ENCODE peak calls at places on chromosome 11, in nine cellular contexts. One of them, this sample, is unnamed. For H3K4me1, the result is how much of the 10 kb centered on the place peaks cover.

GRCh38 chr11:63687845-63688244 is 6.5 kb downstream of the RTN3 start:
- DNase-seq in OCI-LY7: no peak
- DNase-seq in keratinocyte: no peak
- DNase-seq in astrocyte: no peak
- DNase-seq in SK-N-SH: no peak
- DNase-seq in PC-9: no peak
- DNase-seq in neural progenitor cell: no peak
- DNase-seq in DND-41: no peak
- DNase-seq in MM.1S: no peak
- DNase-seq in this sample: no peak

GRCh38 chr11:65260756-65261590 is 789 bp upstream of the POLA2 start:
- DNase-seq in keratinocyte: no peak
- DNase-seq in astrocyte: no peak
- DNase-seq in MM.1S: peak
- DNase-seq in neural progenitor cell: no peak
- DNase-seq in OCI-LY7: peak
- DNase-seq in SK-N-SH: peak
- DNase-seq in PC-9: no peak
- DNase-seq in DND-41: no peak
- DNase-seq in this sample: no peak

GRCh38 chr11:63610604-63611394 is 3.4 kb downstream of the PLAAT3 start:
- DNase-seq in SK-N-SH: no peak
- DNase-seq in neural progenitor cell: peak
- DNase-seq in MM.1S: no peak
- DNase-seq in keratinocyte: no peak
- DNase-seq in OCI-LY7: no peak
- DNase-seq in astrocyte: peak
- DNase-seq in PC-9: no peak
- DNase-seq in DND-41: no peak
- DNase-seq in this sample: no peak

GRCh38 chr11:69656536-69657455 is 15.8 kb downstream of the CCND1 start:
- DNase-seq in DND-41: no peak
- DNase-seq in SK-N-SH: peak
- DNase-seq in PC-9: no peak
- DNase-seq in neural progenitor cell: no peak
- DNase-seq in astrocyte: no peak
- DNase-seq in OCI-LY7: no peak
- DNase-seq in MM.1S: no peak
- DNase-seq in keratinocyte: no peak
- DNase-seq in this sample: no peak

GRCh38 chr11:9783986-9784385 is 120.1 kb downstream of the SWAP70 start:
- DNase-seq in astrocyte: no peak
- DNase-seq in neural progenitor cell: no peak
- DNase-seq in PC-9: no peak
- DNase-seq in keratinocyte: no peak
- DNase-seq in DND-41: no peak
- DNase-seq in MM.1S: no peak
- DNase-seq in OCI-LY7: no peak
- DNase-seq in SK-N-SH: no peak
- DNase-seq in this sample: no peak

GRCh38 chr11:96328395-96329010 is 14.5 kb downstream of the MAML2 start:
- DNase-seq in MM.1S: no peak
- DNase-seq in keratinocyte: no peak
- DNase-seq in neural progenitor cell: no peak
- DNase-seq in DND-41: no peak
- DNase-seq in PC-9: no peak
- DNase-seq in SK-N-SH: no peak
- DNase-seq in OCI-LY7: no peak
- DNase-seq in astrocyte: no peak
- DNase-seq in this sample: peak

GRCh38 chr11:78926633-78927347 is 352.1 kb upstream of the NARS2 start:
- DNase-seq in OCI-LY7: no peak
- DNase-seq in SK-N-SH: peak
- DNase-seq in MM.1S: no peak
- DNase-seq in DND-41: no peak
- DNase-seq in PC-9: no peak
- DNase-seq in keratinocyte: no peak
- DNase-seq in neural progenitor cell: no peak
- DNase-seq in astrocyte: peak
- DNase-seq in this sample: peak

GRCh38 chr11:18322818-18323570 is 627 bp downstream of the GTF2H1 start:
- DNase-seq in SK-N-SH: no peak
- DNase-seq in astrocyte: peak
- DNase-seq in DND-41: no peak
- DNase-seq in neural progenitor cell: peak
- DNase-seq in OCI-LY7: no peak
- DNase-seq in PC-9: no peak
- DNase-seq in keratinocyte: no peak
- DNase-seq in MM.1S: no peak
- DNase-seq in this sample: no peak

GRCh38 chr11:74693531-74693930 is 37.7 kb downstream of the CHRDL2 start:
- DNase-seq in neural progenitor cell: no peak
- DNase-seq in astrocyte: no peak
- DNase-seq in DND-41: no peak
- DNase-seq in keratinocyte: no peak
- DNase-seq in MM.1S: no peak
- DNase-seq in OCI-LY7: no peak
- DNase-seq in SK-N-SH: no peak
- DNase-seq in PC-9: peak
- DNase-seq in this sample: peak

GRCh38 chr11:19890308-19890707 is 177.7 kb downstream of the NAV2 start:
- DNase-seq in SK-N-SH: no peak
- DNase-seq in astrocyte: peak
- DNase-seq in neural progenitor cell: no peak
- DNase-seq in keratinocyte: no peak
- DNase-seq in OCI-LY7: no peak
- DNase-seq in PC-9: peak
- DNase-seq in DND-41: no peak
- DNase-seq in MM.1S: no peak
- DNase-seq in this sample: peak

GRCh38 chr11:91308069-91308468 is 916.5 kb upstream of the FAT3 start:
- DNase-seq in SK-N-SH: peak
- DNase-seq in MM.1S: no peak
- DNase-seq in keratinocyte: no peak
- DNase-seq in OCI-LY7: no peak
- DNase-seq in DND-41: no peak
- DNase-seq in astrocyte: no peak
- DNase-seq in neural progenitor cell: no peak
- DNase-seq in PC-9: no peak
- DNase-seq in this sample: no peak

GRCh38 chr11:3132831-3133455 is 32.2 kb downstream of the OSBPL5 start:
- DNase-seq in PC-9: no peak
- DNase-seq in OCI-LY7: no peak
- DNase-seq in MM.1S: no peak
- DNase-seq in neural progenitor cell: no peak
- DNase-seq in keratinocyte: no peak
- DNase-seq in astrocyte: no peak
- DNase-seq in DND-41: no peak
- DNase-seq in SK-N-SH: no peak
- DNase-seq in this sample: no peak

GRCh38 chr11:48154162-48154561 is 62.4 kb upstream of the OR4B1 start:
- DNase-seq in astrocyte: peak
- DNase-seq in MM.1S: no peak
- DNase-seq in PC-9: no peak
- DNase-seq in SK-N-SH: no peak
- DNase-seq in neural progenitor cell: no peak
- DNase-seq in keratinocyte: no peak
- DNase-seq in OCI-LY7: no peak
- DNase-seq in DND-41: no peak
- DNase-seq in this sample: peak

GRCh38 chr11:19673924-19674390 is 38.7 kb upstream of the NAV2 start:
- DNase-seq in keratinocyte: no peak
- DNase-seq in MM.1S: no peak
- DNase-seq in OCI-LY7: no peak
- DNase-seq in PC-9: no peak
- DNase-seq in SK-N-SH: no peak
- DNase-seq in astrocyte: peak
- DNase-seq in DND-41: no peak
- DNase-seq in neural progenitor cell: peak
- DNase-seq in this sample: no peak

GRCh38 chr11:29162490-29162889 is 854.3 kb downstream of the KCNA4 start:
- DNase-seq in OCI-LY7: no peak
- DNase-seq in keratinocyte: no peak
- DNase-seq in astrocyte: no peak
- DNase-seq in MM.1S: no peak
- DNase-seq in SK-N-SH: no peak
- DNase-seq in neural progenitor cell: no peak
- DNase-seq in DND-41: no peak
- DNase-seq in PC-9: no peak
- DNase-seq in this sample: no peak

GRCh38 chr11:45025716-45026492 is 75.2 kb upstream of the TP53I11 start:
- DNase-seq in astrocyte: peak
- DNase-seq in DND-41: peak
- DNase-seq in OCI-LY7: peak
- DNase-seq in neural progenitor cell: no peak
- DNase-seq in PC-9: no peak
- DNase-seq in MM.1S: no peak
- DNase-seq in SK-N-SH: peak
- DNase-seq in keratinocyte: no peak
- DNase-seq in this sample: no peak

GRCh38 chr11:133928628-133929059 is 28.1 kb downstream of the IGSF9B start:
- DNase-seq in astrocyte: no peak
- DNase-seq in DND-41: peak
- DNase-seq in OCI-LY7: no peak
- DNase-seq in MM.1S: no peak
- DNase-seq in PC-9: no peak
- DNase-seq in neural progenitor cell: no peak
- DNase-seq in keratinocyte: no peak
- DNase-seq in SK-N-SH: peak
- DNase-seq in this sample: peak

GRCh38 chr11:133927690-133928627 is 28.8 kb downstream of the IGSF9B start:
- DNase-seq in OCI-LY7: peak
- DNase-seq in SK-N-SH: peak
- DNase-seq in astrocyte: peak
- DNase-seq in keratinocyte: peak
- DNase-seq in MM.1S: peak
- DNase-seq in PC-9: no peak
- DNase-seq in DND-41: peak
- DNase-seq in neural progenitor cell: peak
- DNase-seq in this sample: peak

GRCh38 chr11:133930053-133930766 is 26.6 kb downstream of the IGSF9B start:
- DNase-seq in DND-41: no peak
- DNase-seq in keratinocyte: no peak
- DNase-seq in neural progenitor cell: no peak
- DNase-seq in astrocyte: no peak
- DNase-seq in PC-9: no peak
- DNase-seq in MM.1S: no peak
- DNase-seq in OCI-LY7: no peak
- DNase-seq in SK-N-SH: no peak
- DNase-seq in this sample: no peak

GRCh38 chr11:133930767-133931448 is 25.9 kb downstream of the IGSF9B start:
- DNase-seq in OCI-LY7: no peak
- DNase-seq in SK-N-SH: no peak
- DNase-seq in neural progenitor cell: peak
- DNase-seq in DND-41: no peak
- DNase-seq in astrocyte: no peak
- DNase-seq in MM.1S: no peak
- DNase-seq in keratinocyte: no peak
- DNase-seq in PC-9: no peak
- DNase-seq in this sample: peak

GRCh38 chr11:133929401-133930052 is 27.2 kb downstream of the IGSF9B start:
- DNase-seq in MM.1S: no peak
- DNase-seq in OCI-LY7: no peak
- DNase-seq in PC-9: no peak
- DNase-seq in neural progenitor cell: no peak
- DNase-seq in SK-N-SH: peak
- DNase-seq in keratinocyte: no peak
- DNase-seq in DND-41: no peak
- DNase-seq in astrocyte: peak
- DNase-seq in this sample: no peak
- H3K4me2 ChIP-seq in MM.1S: no peak
- H3K4me2 ChIP-seq in OCI-LY7: no peak
- H3K4me2 ChIP-seq in PC-9: no peak
- H3K4me2 ChIP-seq in neural progenitor cell: no peak
- H3K4me2 ChIP-seq in SK-N-SH: no peak
- H3K4me2 ChIP-seq in keratinocyte: no peak
- H3K4me2 ChIP-seq in DND-41: no peak
- H3K4me2 ChIP-seq in astrocyte: no peak
- H3K4me2 ChIP-seq in this sample: no peak

GRCh38 chr11:57773026-57773598 is 11.5 kb downstream of the CTNND1 start:
- DNase-seq in PC-9: peak
- DNase-seq in neural progenitor cell: no peak
- DNase-seq in SK-N-SH: no peak
- DNase-seq in DND-41: no peak
- DNase-seq in MM.1S: no peak
- DNase-seq in OCI-LY7: no peak
- DNase-seq in keratinocyte: no peak
- DNase-seq in astrocyte: no peak
- DNase-seq in this sample: peak
- H3K4me1 ChIP-seq in PC-9: half or more
- H3K4me1 ChIP-seq in neural progenitor cell: under half
- H3K4me1 ChIP-seq in SK-N-SH: under half
- H3K4me1 ChIP-seq in DND-41: under half
- H3K4me1 ChIP-seq in MM.1S: under half
- H3K4me1 ChIP-seq in OCI-LY7: under half
- H3K4me1 ChIP-seq in keratinocyte: half or more
- H3K4me1 ChIP-seq in astrocyte: under half
- H3K4me1 ChIP-seq in this sample: half or more

GRCh38 chr11:24820541-24820940 is 323.7 kb downstream of the LUZP2 start:
- DNase-seq in PC-9: no peak
- DNase-seq in DND-41: no peak
- DNase-seq in SK-N-SH: no peak
- DNase-seq in keratinocyte: no peak
- DNase-seq in astrocyte: no peak
- DNase-seq in MM.1S: no peak
- DNase-seq in OCI-LY7: no peak
- DNase-seq in neural progenitor cell: no peak
- DNase-seq in this sample: peak

DNA sequence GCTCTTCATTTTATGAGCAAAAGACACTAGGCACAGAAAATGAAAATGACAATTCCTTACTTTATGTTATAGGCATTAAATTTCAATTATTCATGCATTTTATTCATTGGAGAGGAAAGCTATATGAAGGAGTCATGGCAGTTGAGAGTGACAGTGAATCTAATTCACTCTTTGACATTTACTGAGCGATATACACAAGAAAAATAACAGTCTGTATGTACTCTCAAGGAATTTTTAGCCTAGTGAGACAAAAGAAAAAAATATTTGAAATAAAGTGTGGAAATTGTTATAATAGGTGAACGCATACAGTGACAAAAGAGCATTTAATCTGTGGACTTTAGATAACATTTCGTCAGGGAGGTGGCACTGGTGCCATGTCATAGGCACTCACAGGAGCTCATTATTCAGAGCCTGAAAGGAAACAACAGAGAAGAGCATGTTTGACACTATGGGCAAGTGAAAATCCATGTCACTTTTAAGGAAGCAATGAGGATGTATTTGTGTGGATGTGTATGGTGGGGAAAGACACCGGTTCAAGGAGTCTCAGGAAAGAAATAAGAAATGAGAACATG is 323.1 kb downstream of the LUZP2 start:
- DNase-seq in astrocyte: no peak
- DNase-seq in SK-N-SH: no peak
- DNase-seq in OCI-LY7: no peak
- DNase-seq in MM.1S: no peak
- DNase-seq in keratinocyte: no peak
- DNase-seq in neural progenitor cell: no peak
- DNase-seq in DND-41: no peak
- DNase-seq in PC-9: no peak
- DNase-seq in this sample: no peak
- TF ChIP-seq CTCF in astrocyte: no peak
- TF ChIP-seq CTCF in SK-N-SH: no peak
- TF ChIP-seq CTCF in OCI-LY7: no peak
- TF ChIP-seq CTCF in MM.1S: no peak
- TF ChIP-seq CTCF in keratinocyte: no peak
- TF ChIP-seq CTCF in neural progenitor cell: no peak
- TF ChIP-seq CTCF in DND-41: no peak
- TF ChIP-seq CTCF in PC-9: no peak
- TF ChIP-seq CTCF in this sample: no peak

GRCh38 chr11:66834539-66834845 is 8.7 kb upstream of the RCE1 start:
- DNase-seq in DND-41: no peak
- DNase-seq in OCI-LY7: no peak
- DNase-seq in MM.1S: no peak
- DNase-seq in astrocyte: no peak
- DNase-seq in keratinocyte: no peak
- DNase-seq in PC-9: no peak
- DNase-seq in neural progenitor cell: no peak
- DNase-seq in SK-N-SH: no peak
- DNase-seq in this sample: no peak
- H3K4me2 ChIP-seq in DND-41: no peak
- H3K4me2 ChIP-seq in OCI-LY7: peak
- H3K4me2 ChIP-seq in MM.1S: no peak
- H3K4me2 ChIP-seq in astrocyte: no peak
- H3K4me2 ChIP-seq in keratinocyte: no peak
- H3K4me2 ChIP-seq in PC-9: no peak
- H3K4me2 ChIP-seq in neural progenitor cell: no peak
- H3K4me2 ChIP-seq in SK-N-SH: no peak
- H3K4me2 ChIP-seq in this sample: no peak